ENCODE peak calls at places on chromosomes 3 and 15, in eight cellular contexts. E is IMR-90, B is MM.1S, Q is neuronal stem cell, S is HCT116, M is fibroblast of lung, D is GM23338, P is PC-9. O is an unnamed sample.
A peak's percentile ranks its signal among the peaks of the same experiment; 100 is the strongest.

GRCh38 chr3:4739289-4740236 is 239.7 kb upstream of the BHLHE40 start:
- DNase-seq in S (no peak), E (no peak), D (no peak), P (no peak), Q (no peak), B (no peak), M (no peak), O (no peak)

GRCh38 chr3:193593666-193594025 is 638 bp downstream of the OPA1 start:
- DNase-seq in E (peak; percentile 36), Q (peak; percentile 14), S (no peak), M (peak; percentile 49), D (peak; percentile 35), P (no peak), B (peak; percentile 35), O (peak; percentile 34)

GRCh38 chr3:46906471-46907058 is 29.0 kb downstream of the PTH1R start:
- DNase-seq in S (no peak), Q (no peak), P (no peak), E (no peak), D (no peak), B (no peak), M (no peak), O (no peak)

GRCh38 chr15:77503240-77503639 is 82.6 kb downstream of the HMG20A start:
- DNase-seq in E (no peak), P (peak; percentile 76), B (no peak), S (no peak), D (no peak), Q (no peak), M (no peak), O (no peak)

GRCh38 chr15:60844431-60845174 is 365.7 kb upstream of the ICE2 start:
- DNase-seq in M (no peak), B (no peak), D (no peak), S (no peak), E (no peak), Q (no peak), P (no peak), O (no peak)

GRCh38 chr3:114518409-114518808 is 224.6 kb downstream of the TIGIT start:
- DNase-seq in Q (no peak), B (no peak), E (no peak), M (no peak), P (no peak), S (no peak), D (no peak), O (no peak)

GRCh38 chr3:193981534-193981933 is 154.4 kb upstream of the HES1 start:
- DNase-seq in P (no peak), M (no peak), D (peak; percentile 25), Q (no peak), B (no peak), S (no peak), E (no peak), O (no peak)

GRCh38 chr3:71815676-71816075 is 30.7 kb upstream of the PROK2 start:
- DNase-seq in M (no peak), S (no peak), Q (no peak), D (no peak), P (no peak), E (no peak), B (no peak), O (no peak)

GRCh38 chr3:160413613-160414248 is 14.3 kb downstream of the SMC4 start:
- DNase-seq in E (peak; percentile 84), D (peak; percentile 83), S (peak; percentile 60), M (peak; percentile 74), Q (peak; percentile 62), B (peak; percentile 77), P (peak; percentile 61), O (peak; percentile 76)

GRCh38 chr3:189519458-189519857 is 111.7 kb upstream of the TP63 start:
- DNase-seq in D (no peak), Q (no peak), E (no peak), B (no peak), M (no peak), P (no peak), S (no peak), O (no peak)

GRCh38 chr15:66188464-66188863 is 65.1 kb downstream of the MEGF11 start:
- DNase-seq in S (no peak), E (no peak), B (no peak), Q (no peak), D (no peak), P (no peak), M (no peak), O (peak; percentile 62)

GRCh38 chr3:10322355-10322715 is 1.4 kb upstream of the SEC13 start:
- DNase-seq in S (peak; percentile 29), Q (no peak), B (no peak), E (no peak), D (peak; percentile 76), P (no peak), M (no peak), O (peak; percentile 64)

GRCh38 chr3:133884547-133885240 is 11.0 kb downstream of the RAB6B start:
- DNase-seq in B (no peak), P (no peak), Q (no peak), D (no peak), M (no peak), E (no peak), S (no peak), O (no peak)

GRCh38 chr3:162892921-162893793 is 1396.5 kb downstream of the OTOL1 start:
- DNase-seq in B (no peak), P (no peak), D (no peak), S (no peak), M (no peak), E (no peak), Q (no peak), O (no peak)

GRCh38 chr3:58349792-58350626 is 17.3 kb downstream of the PXK start:
- DNase-seq in S (no peak), M (no peak), E (no peak), P (no peak), Q (no peak), D (no peak), B (no peak), O (peak; percentile 98)

GRCh38 chr15:56804908-56805307 is 71.6 kb upstream of the ZNF280D start:
- DNase-seq in E (peak; percentile 26), D (no peak), P (no peak), M (peak; percentile 54), Q (no peak), S (no peak), B (no peak), O (no peak)

GRCh38 chr3:113828605-113829004 is 10.0 kb upstream of the GRAMD1C start:
- DNase-seq in Q (no peak), P (no peak), B (no peak), E (no peak), M (no peak), S (no peak), D (no peak), O (no peak)

GRCh38 chr15:94670436-94671034 is 439.2 kb downstream of the MCTP2 start:
- DNase-seq in S (peak; percentile 15), M (peak; percentile 32), B (peak; percentile 18), Q (peak; percentile 60), E (peak; percentile 35), D (peak; percentile 57), P (no peak), O (peak; percentile 35)

GRCh38 chr3:130850044-130850797 is 43.7 kb upstream of the ATP2C1 start:
- DNase-seq in D (no peak), S (no peak), M (peak; percentile 97), E (peak; percentile 46), B (peak; percentile 97), P (peak; percentile 76), Q (no peak), O (no peak)
- H2AFZ ChIP-seq in D (peak overlapping the region; percentile 16), S (no peak overlapping the region), M (no peak overlapping the region), E (no peak overlapping the region), B (no peak overlapping the region), P (peak overlapping the region; percentile 59), Q (peak overlapping the region; percentile 38), O (no peak overlapping the region)

DNA sequence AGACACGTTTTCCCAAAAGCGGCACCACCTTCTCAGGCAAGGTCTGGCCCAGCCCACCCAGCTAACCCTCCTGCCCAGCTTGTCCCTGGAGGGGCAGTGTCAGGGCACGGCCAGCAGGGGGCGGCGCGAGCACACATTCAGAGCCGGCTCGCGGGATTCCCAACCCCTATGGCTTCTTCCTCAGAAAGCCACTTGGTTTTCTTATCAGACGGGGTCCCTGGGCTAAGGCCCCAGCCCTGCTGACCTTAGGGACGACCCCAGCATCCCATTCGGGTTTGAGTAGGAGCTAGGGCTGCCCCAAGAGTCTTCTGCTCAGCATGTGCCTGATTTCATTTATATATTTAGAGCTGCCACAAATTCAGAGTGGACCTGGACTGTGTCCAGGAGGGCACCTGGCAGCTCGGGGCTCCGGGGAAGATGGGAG is 14.5 kb downstream of the RLBP1 start:
- DNase-seq in Q (peak; percentile 76), B (peak; percentile 54), D (peak; percentile 90), P (peak; percentile 55), E (peak; percentile 57), S (peak; percentile 47), M (peak; percentile 50), O (peak; percentile 70)
- H2AFZ ChIP-seq in Q (peak overlapping the region; percentile 76), B (peak overlapping the region; percentile 63), D (peak overlapping the region; percentile 84), P (no peak overlapping the region), E (peak overlapping the region; percentile 92), S (peak overlapping the region; percentile 84), M (peak overlapping the region; percentile 38), O (peak overlapping the region; percentile 52)

GRCh38 chr15:74251187-74251811 is 15.2 kb downstream of the CCDC33 start:
- DNase-seq in E (no peak), M (no peak), D (no peak), B (no peak), Q (no peak), S (no peak), P (no peak), O (no peak)

GRCh38 chr15:74257105-74257504 is 21.0 kb downstream of the CCDC33 start:
- DNase-seq in M (no peak), Q (no peak), B (no peak), D (no peak), P (no peak), S (no peak), E (no peak), O (no peak)

GRCh38 chr15:74252291-74253080 is 16.4 kb downstream of the CCDC33 start:
- DNase-seq in P (no peak), Q (no peak), S (no peak), B (no peak), M (peak; percentile 28), E (peak; percentile 67), D (no peak), O (no peak)

GRCh38 chr15:74257623-74258022 is 21.5 kb downstream of the CCDC33 start:
- DNase-seq in E (no peak), M (no peak), S (no peak), P (no peak), B (no peak), Q (no peak), D (no peak), O (no peak)

GRCh38 chr15:74253276-74253921 is 17.3 kb downstream of the CCDC33 start:
- DNase-seq in D (peak; percentile 33), Q (no peak), S (no peak), E (peak; percentile 5), M (peak; percentile 12), P (no peak), B (no peak), O (peak; percentile 44)
- H2AFZ ChIP-seq in D (no peak overlapping the region), Q (no peak overlapping the region), S (no peak overlapping the region), E (no peak overlapping the region), M (no peak overlapping the region), P (no peak overlapping the region), B (no peak overlapping the region), O (no peak overlapping the region)

DNA sequence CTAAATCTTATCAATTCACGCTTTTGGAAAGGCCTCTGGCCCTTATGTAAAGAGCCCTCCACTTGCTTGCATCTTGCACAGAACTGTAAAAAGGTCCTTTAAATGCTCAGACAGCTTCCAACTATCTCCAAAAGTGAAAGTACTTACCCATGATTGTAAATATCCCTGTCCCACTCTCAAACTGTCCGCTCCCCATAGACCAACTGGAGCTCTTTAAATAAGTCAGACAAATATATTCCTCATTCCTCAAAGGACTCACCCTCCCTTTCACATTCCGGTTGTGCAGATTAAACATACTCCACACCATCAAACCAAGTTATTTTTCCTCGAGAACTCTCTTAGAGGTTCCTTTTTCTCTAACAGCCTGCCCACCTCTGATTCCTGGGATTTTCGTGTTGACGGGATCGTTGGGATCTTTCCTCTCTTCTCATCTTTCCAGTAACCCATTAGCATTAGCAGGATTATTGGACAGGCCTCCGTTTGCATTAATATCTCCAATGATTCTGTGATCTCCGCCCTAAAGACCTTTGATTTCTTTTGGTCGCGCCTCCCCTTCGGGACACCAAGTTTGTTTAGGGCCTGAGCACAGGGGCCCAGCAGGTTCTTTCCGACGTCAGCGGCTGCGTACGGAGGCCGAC is 784 bp downstream of the GOLGB1 start:
- DNase-seq in D (peak; percentile 68), M (peak; percentile 78), S (no peak), P (peak; percentile 58), B (peak; percentile 54), E (peak; percentile 50), Q (no peak), O (peak; percentile 44)
- H2AFZ ChIP-seq in D (peak overlapping the region; percentile 16), M (peak overlapping the region; percentile 78), S (no peak overlapping the region), P (peak overlapping the region; percentile 87), B (peak overlapping the region; percentile 56), E (peak overlapping the region; percentile 98), Q (peak overlapping the region; percentile 84), O (peak overlapping the region; percentile 77)